ENCODE peak calls at places on chromosomes 3 and 15, in seven cellular contexts. A, P, Q, D, I, U and L are unnamed samples.

GRCh38 chr3:89368846-89369245 is 261.4 kb downstream of the EPHA3 start:
- DNase-seq in A (no peak), U (no peak), Q (no peak), D (no peak), P (no peak), I (no peak), L (no peak)

GRCh38 chr3:112638327-112639020 is 2.5 kb downstream of the CCDC80 start:
- DNase-seq in A (no peak), Q (no peak), P (no peak), I (no peak), D (no peak), U (no peak), L (no peak)

GRCh38 chr3:69203631-69204314 is 81.4 kb upstream of the LMOD3 start:
- DNase-seq in A (no peak), P (no peak), U (no peak), I (no peak), D (no peak), Q (no peak), L (no peak)

GRCh38 chr15:31101262-31102048 is at the start of gene TRPM1:
- DNase-seq in P (no peak), Q (no peak), A (peak; percentile 66), I (no peak), D (no peak), U (no peak), L (no peak)

GRCh38 chr3:105812194-105812586 is 56.6 kb downstream of the CBLB start:
- DNase-seq in U (no peak), A (no peak), P (no peak), I (no peak), D (no peak), Q (no peak), L (no peak)

GRCh38 chr15:64813075-64813474 is 12.4 kb downstream of the PIF1 start:
- DNase-seq in Q (no peak), A (no peak), U (peak; percentile 84), I (no peak), D (no peak), P (peak; percentile 64), L (no peak)

GRCh38 chr3:99648091-99648490 is 9.7 kb downstream of the COL8A1 start:
- DNase-seq in I (peak; percentile 29), A (peak; percentile 9), Q (no peak), P (peak; percentile 68), D (no peak), U (no peak), L (no peak)

GRCh38 chr15:48541659-48542334 is 103.7 kb downstream of the FBN1 start:
- DNase-seq in D (no peak), A (peak; percentile 59), I (no peak), P (peak; percentile 95), U (no peak), Q (no peak), L (no peak)

GRCh38 chr3:12624056-12624455 is 39.9 kb downstream of the RAF1 start:
- DNase-seq in P (no peak), I (no peak), A (no peak), D (no peak), Q (no peak), U (no peak), L (no peak)

GRCh38 chr3:119291062-119291700 is 3.0 kb upstream of the ARHGAP31 start:
- DNase-seq in U (no peak), I (no peak), Q (no peak), A (no peak), P (no peak), D (no peak), L (no peak)

GRCh38 chr15:23035964-23036566 is 3.3 kb downstream of the TUBGCP5 start:
- DNase-seq in A (peak; percentile 67), U (peak; percentile 62), Q (no peak), P (peak; percentile 48), I (peak; percentile 29), D (peak; percentile 22), L (peak; percentile 40)

GRCh38 chr15:77160562-77161481 is 89.9 kb upstream of the TSPAN3 start:
- DNase-seq in A (no peak), I (peak; percentile 53), Q (no peak), P (no peak), D (no peak), U (peak; percentile 81), L (peak; percentile 3)

GRCh38 chr3:11563159-11563558 is 80.6 kb downstream of the VGLL4 start:
- DNase-seq in P (no peak), A (no peak), U (no peak), I (no peak), D (no peak), Q (no peak), L (no peak)

GRCh38 chr3:11560746-11561145 is 83.0 kb downstream of the VGLL4 start:
- DNase-seq in D (no peak), U (no peak), Q (no peak), I (no peak), A (no peak), P (peak; percentile 32), L (no peak)

GRCh38 chr3:11564577-11565001 is 79.1 kb downstream of the VGLL4 start:
- DNase-seq in P (no peak), I (no peak), Q (no peak), D (no peak), U (no peak), A (no peak), L (no peak)

GRCh38 chr3:11563749-11564148 is 80.0 kb downstream of the VGLL4 start:
- DNase-seq in U (no peak), A (no peak), D (no peak), P (no peak), Q (no peak), I (no peak), L (no peak)

DNA sequence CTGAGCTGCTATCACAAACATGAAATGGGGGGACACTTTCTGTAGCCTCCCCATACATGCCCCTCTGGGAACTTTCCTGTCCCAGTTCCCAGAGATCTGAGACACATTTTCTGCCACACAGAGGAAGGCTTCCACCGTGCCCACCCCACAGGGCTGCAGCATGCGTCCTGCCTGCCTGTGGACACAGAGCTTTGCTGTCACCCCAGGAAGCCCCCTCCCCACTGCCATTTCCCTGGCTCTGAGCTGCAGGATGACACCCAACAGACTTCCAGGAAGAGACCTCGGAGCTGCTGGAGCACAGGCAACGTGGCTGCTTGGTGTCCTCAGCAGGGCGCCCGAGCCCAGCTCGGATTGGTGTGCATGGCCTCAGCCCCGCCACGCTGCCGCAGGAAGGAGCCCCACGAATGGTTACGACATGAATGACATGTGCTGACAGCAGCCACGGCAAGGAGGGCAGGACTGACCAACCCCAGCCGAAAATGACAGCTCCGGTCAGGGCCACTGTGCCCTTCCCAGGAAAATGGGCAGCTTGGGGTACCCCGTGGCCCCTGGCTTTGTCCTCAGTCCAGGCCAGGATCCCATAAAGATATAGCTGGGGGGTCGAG is 81.3 kb downstream of the VGLL4 start:
- DNase-seq in P (no peak), A (no peak), Q (no peak), I (no peak), D (no peak), U (no peak), L (no peak)
- H3K4me1 ChIP-seq in P (peaks cover 16% of the 10 kb centered on the region), A (no peaks in the 10 kb centered on the region), Q (peaks cover 44% of the 10 kb centered on the region), I (peaks cover 23% of the 10 kb centered on the region), D (no peaks in the 10 kb centered on the region), U (peaks cover 25% of the 10 kb centered on the region), L (peaks cover 25% of the 10 kb centered on the region)

GRCh38 chr15:60414016-60414682 is 16.4 kb upstream of the ANXA2 start:
- DNase-seq in A (no peak), I (no peak), U (no peak), Q (no peak), D (no peak), P (peak; percentile 73), L (no peak)

GRCh38 chr15:60416519-60416918 is 18.7 kb upstream of the ANXA2 start:
- DNase-seq in P (no peak), D (no peak), I (no peak), A (no peak), U (no peak), Q (no peak), L (no peak)

GRCh38 chr15:60412807-60413597 is 15.2 kb upstream of the ANXA2 start:
- DNase-seq in Q (no peak), P (no peak), I (no peak), A (no peak), U (no peak), D (no peak), L (no peak)

GRCh38 chr15:60408438-60409105 is 10.8 kb upstream of the ANXA2 start:
- DNase-seq in A (peak; percentile 35), P (peak; percentile 84), Q (no peak), I (no peak), U (peak; percentile 16), D (no peak), L (no peak)

GRCh38 chr15:60412026-60412425 is 14.2 kb upstream of the ANXA2 start:
- DNase-seq in U (no peak), Q (no peak), D (no peak), P (no peak), A (no peak), I (no peak), L (no peak)
- H3K4me1 ChIP-seq in U (peaks cover 33% of the 10 kb centered on the region), Q (peaks cover 15% of the 10 kb centered on the region), D (peaks cover 8% of the 10 kb centered on the region), P (peaks cover 24% of the 10 kb centered on the region), A (peaks cover 13% of the 10 kb centered on the region), I (peaks cover 21% of the 10 kb centered on the region), L (peaks cover 27% of the 10 kb centered on the region)

GRCh38 chr15:90099868-90100854 is 2.1 kb downstream of the IDH2 start:
- DNase-seq in I (peak; percentile 64), P (no peak), D (no peak), A (peak; percentile 92), Q (peak; percentile 73), U (peak; percentile 41), L (peak; percentile 57)

GRCh38 chr15:90097475-90097874 is 4.8 kb downstream of the IDH2 start:
- DNase-seq in Q (no peak), U (no peak), I (peak; percentile 44), P (no peak), D (peak; percentile 48), A (peak; percentile 96), L (no peak)

GRCh38 chr15:90099072-90099867 is 3.0 kb downstream of the IDH2 start:
- DNase-seq in D (no peak), Q (no peak), P (no peak), I (peak; percentile 48), U (no peak), A (peak; percentile 91), L (no peak)

GRCh38 chr15:90091156-90091931 is 10.9 kb downstream of the IDH2 start:
- DNase-seq in A (no peak), P (no peak), U (no peak), D (no peak), Q (no peak), I (no peak), L (no peak)

GRCh38 chr15:90095521-90095959 is 6.7 kb downstream of the IDH2 start:
- DNase-seq in D (no peak), P (no peak), I (no peak), Q (no peak), A (peak; percentile 96), U (peak; percentile 70), L (peak; percentile 58)
- H3K4me1 ChIP-seq in D (peaks cover 56% of the 10 kb centered on the region), P (peaks cover 19% of the 10 kb centered on the region), I (peaks cover 58% of the 10 kb centered on the region), Q (peaks cover 54% of the 10 kb centered on the region), A (peaks cover 62% of the 10 kb centered on the region), U (peaks cover 57% of the 10 kb centered on the region), L (peaks cover 18% of the 10 kb centered on the region)

GRCh38 chr3:72261566-72262564 is 476.9 kb upstream of the PROK2 start:
- DNase-seq in A (no peak), D (no peak), U (no peak), I (no peak), Q (no peak), P (peak; percentile 56), L (no peak)
- H3K4me1 ChIP-seq in A (peaks cover 1% of the 10 kb centered on the region), D (peaks cover 22% of the 10 kb centered on the region), U (no peaks in the 10 kb centered on the region), I (peaks cover 10% of the 10 kb centered on the region), Q (no peaks in the 10 kb centered on the region), P (peaks cover 2% of the 10 kb centered on the region), L (no peaks in the 10 kb centered on the region)

GRCh38 chr3:94061297-94061696 is 1.4 kb downstream of the DHFR2 start:
- DNase-seq in P (no peak), I (no peak), Q (no peak), U (no peak), A (no peak), D (no peak), L (no peak)
- H3K4me1 ChIP-seq in P (no peaks in the 10 kb centered on the region), I (peaks cover 39% of the 10 kb centered on the region), Q (peaks cover 4% of the 10 kb centered on the region), U (peaks cover 24% of the 10 kb centered on the region), A (peaks cover 7% of the 10 kb centered on the region), D (peaks cover 23% of the 10 kb centered on the region), L (peaks cover 8% of the 10 kb centered on the region)